ENCODE peak calls at places on chromosomes 13 and 19, in seven cellular contexts. K, W, D, E, Y, B and T are unnamed samples.

GRCh38 chr13:65940720-65941119 is 1289.4 kb downstream of the PCDH9 start:
- DNase-seq in W (no peak), K (no peak), Y (no peak), D (no peak), B (no peak), E (no peak), T (no peak)

GRCh38 chr19:7427944-7428343 is 60.9 kb downstream of the PEX11G start:
- DNase-seq in D (no peak), Y (no peak), B (no peak), E (peak), K (no peak), W (no peak), T (no peak)

GRCh38 chr19:13044160-13044853 is 49.0 kb downstream of the NFIX start:
- DNase-seq in K (no peak), Y (no peak), B (no peak), W (no peak), D (peak), E (peak), T (peak)

GRCh38 chr13:43546260-43546659 is 240.5 kb downstream of the ENOX1 start:
- DNase-seq in E (no peak), W (no peak), Y (no peak), D (no peak), K (no peak), B (peak), T (no peak)

GRCh38 chr13:74288361-74288911 is 154.2 kb upstream of the KLF12 start:
- DNase-seq in W (peak), D (peak), Y (peak), B (peak), K (no peak), E (no peak), T (no peak)

GRCh38 chr13:75505966-75506365 is 24.0 kb upstream of the TBC1D4 start:
- DNase-seq in B (no peak), E (no peak), D (no peak), Y (no peak), W (no peak), K (no peak), T (no peak)

GRCh38 chr13:109608503-109608902 is 177.9 kb downstream of the IRS2 start:
- DNase-seq in B (no peak), W (no peak), K (no peak), E (no peak), D (no peak), Y (no peak), T (no peak)

GRCh38 chr13:80386592-80386991 is 45.7 kb upstream of the SPRY2 start:
- DNase-seq in E (no peak), D (no peak), B (peak), Y (no peak), W (no peak), K (no peak), T (no peak)

GRCh38 chr13:107113387-107113786 is 545.5 kb upstream of the ARGLU1 start:
- DNase-seq in Y (no peak), B (no peak), K (no peak), D (no peak), W (no peak), E (no peak), T (no peak)

GRCh38 chr13:24741016-24741662 is 22.8 kb upstream of the RNF17 start:
- DNase-seq in E (no peak), B (no peak), K (no peak), D (no peak), W (peak), Y (no peak), T (no peak)

GRCh38 chr19:1223018-1223855 is 14.6 kb downstream of the CBARP start:
- DNase-seq in K (no peak), W (peak), B (no peak), Y (no peak), D (no peak), E (peak), T (no peak)

GRCh38 chr19:42313096-42313839 is at the start of gene TMEM145:
- DNase-seq in Y (peak), D (peak), W (peak), E (peak), B (peak), K (peak), T (no peak)

GRCh38 chr19:16371540-16371986 is 46.9 kb downstream of the KLF2 start:
- DNase-seq in Y (peak), W (no peak), E (no peak), B (no peak), D (no peak), K (no peak), T (peak)

GRCh38 chr19:8512115-8512967 is 1.6 kb downstream of the ZNF414 start:
- DNase-seq in B (no peak), D (peak), K (peak), Y (no peak), E (no peak), W (peak), T (no peak)

GRCh38 chr19:5326986-5327623 is 13.5 kb downstream of the PTPRS start:
- DNase-seq in D (no peak), E (no peak), B (no peak), Y (no peak), W (peak), K (no peak), T (no peak)

GRCh38 chr13:27170221-27170520 is 1.4 kb downstream of the USP12 start:
- DNase-seq in K (no peak), Y (no peak), B (no peak), W (no peak), D (peak), E (peak), T (no peak)

GRCh38 chr19:7736148-7736547 is 4.2 kb upstream of the CLEC4G start:
- DNase-seq in W (no peak), Y (no peak), B (no peak), K (no peak), E (no peak), D (no peak), T (no peak)

GRCh38 chr13:44274838-44275237 is 98.8 kb upstream of the SERP2 start:
- DNase-seq in W (no peak), E (peak), B (no peak), K (no peak), D (no peak), Y (no peak), T (peak)

GRCh38 chr13:90890435-90890834 is 457.1 kb upstream of the MIR17HG start:
- DNase-seq in D (no peak), Y (no peak), E (no peak), K (no peak), B (no peak), W (no peak), T (no peak)

GRCh38 chr19:54424201-54424600 is 8.9 kb downstream of the TTYH1 start:
- DNase-seq in D (no peak), E (no peak), B (no peak), K (no peak), W (no peak), Y (no peak), T (no peak)

GRCh38 chr19:16777811-16778210 is 51.4 kb upstream of the SIN3B start:
- DNase-seq in D (no peak), K (no peak), W (no peak), Y (no peak), E (no peak), B (no peak), T (no peak)

GRCh38 chr13:46655727-46656180 is 102.8 kb downstream of the LRCH1 start:
- DNase-seq in Y (peak), W (no peak), E (no peak), K (no peak), D (peak), B (peak), T (no peak)

GRCh38 chr19:35751839-35752745 is 3.7 kb downstream of the LIN37 start:
- DNase-seq in Y (no peak), E (no peak), D (no peak), K (no peak), W (no peak), B (no peak), T (no peak)

GRCh38 chr19:50368649-50369570 is 3.5 kb upstream of the NAPSA start:
- DNase-seq in D (peak), W (peak), K (peak), E (peak), B (peak), Y (peak), T (peak)
- TF ChIP-seq CTCF in D (peak), W (peak), K (peak), E (peak), B (peak), Y (peak), T (peak)

GRCh38 chr13:114032121-114032799 is 58.4 kb upstream of the C13orf46 start:
- DNase-seq in Y (no peak), K (no peak), E (peak), D (no peak), W (no peak), B (peak), T (no peak)
- H3K27ac ChIP-seq in Y (peak), K (no peak), E (peak), D (no peak), W (peak), B (peak), T (no peak)

DNA sequence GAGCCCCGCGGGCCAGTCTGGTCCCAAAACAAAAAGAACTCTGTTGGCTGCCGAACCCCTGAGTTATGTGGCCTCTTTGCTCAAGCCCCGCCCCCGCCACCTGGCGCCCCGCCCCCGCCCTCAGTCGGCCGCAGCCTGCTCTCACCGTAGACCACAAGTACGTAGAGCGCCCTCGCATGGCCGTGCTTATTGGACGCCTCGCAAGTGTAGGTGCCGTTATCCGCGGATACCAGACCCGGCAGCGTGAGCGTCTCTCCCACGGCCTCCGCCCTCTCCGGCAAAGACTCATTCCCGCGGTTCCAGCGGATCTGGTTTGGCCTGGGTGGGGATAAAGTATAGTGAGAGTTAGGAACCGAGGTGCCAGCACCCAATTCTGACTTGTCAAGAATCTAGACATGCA is 5.5 kb upstream of the ZNF428 start:
- DNase-seq in E (peak), K (no peak), W (peak), B (no peak), D (no peak), Y (peak), T (peak)
- TF ChIP-seq CTCF in E (no peak), K (no peak), W (peak), B (no peak), D (peak), Y (no peak), T (peak)

GRCh38 chr13:63586467-63586866 is 2170.8 kb upstream of the PCDH20 start:
- DNase-seq in Y (no peak), W (no peak), K (no peak), D (no peak), B (no peak), E (no peak), T (no peak)
- H3K27ac ChIP-seq in Y (no peak), W (no peak), K (no peak), D (no peak), B (no peak), E (no peak), T (no peak)

DNA sequence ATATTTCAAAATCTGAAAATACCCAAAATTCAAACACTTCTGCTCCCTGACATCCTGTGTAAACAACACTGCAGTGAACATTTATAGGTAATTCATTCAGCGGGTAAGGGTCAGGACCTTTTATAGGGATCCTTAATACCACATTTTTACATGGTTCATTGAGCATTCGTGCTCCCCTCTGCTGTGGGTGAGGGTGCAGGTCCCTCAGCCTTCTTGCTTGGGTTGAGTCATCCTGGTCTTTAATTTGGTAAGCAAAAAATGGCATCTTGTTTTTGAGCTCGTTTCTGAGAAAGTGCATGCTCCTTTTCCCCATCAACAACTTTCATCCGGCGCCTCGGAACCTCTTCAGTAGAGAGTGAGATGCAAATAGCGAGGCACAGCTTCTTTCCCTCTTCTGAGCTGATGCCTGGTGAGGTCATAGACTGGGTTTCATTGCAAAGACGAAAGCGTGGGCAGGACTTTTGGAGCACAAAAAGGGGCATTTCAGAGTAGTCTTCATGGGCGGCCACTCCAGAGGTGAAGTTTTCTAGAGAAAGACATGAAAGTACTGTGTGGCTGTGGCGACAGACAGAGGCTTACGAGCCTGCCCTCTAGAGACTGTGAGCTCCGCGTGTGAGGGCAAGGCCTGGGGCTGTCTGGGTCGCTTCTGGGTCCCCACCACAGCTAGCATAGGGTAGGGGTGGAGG is 44.5 kb downstream of the BBC3 start:
- DNase-seq in B (no peak), E (no peak), W (no peak), D (no peak), Y (no peak), K (no peak), T (peak)
- TF ChIP-seq CTCF in B (no peak), E (no peak), W (no peak), D (no peak), Y (no peak), K (no peak), T (no peak)

DNA sequence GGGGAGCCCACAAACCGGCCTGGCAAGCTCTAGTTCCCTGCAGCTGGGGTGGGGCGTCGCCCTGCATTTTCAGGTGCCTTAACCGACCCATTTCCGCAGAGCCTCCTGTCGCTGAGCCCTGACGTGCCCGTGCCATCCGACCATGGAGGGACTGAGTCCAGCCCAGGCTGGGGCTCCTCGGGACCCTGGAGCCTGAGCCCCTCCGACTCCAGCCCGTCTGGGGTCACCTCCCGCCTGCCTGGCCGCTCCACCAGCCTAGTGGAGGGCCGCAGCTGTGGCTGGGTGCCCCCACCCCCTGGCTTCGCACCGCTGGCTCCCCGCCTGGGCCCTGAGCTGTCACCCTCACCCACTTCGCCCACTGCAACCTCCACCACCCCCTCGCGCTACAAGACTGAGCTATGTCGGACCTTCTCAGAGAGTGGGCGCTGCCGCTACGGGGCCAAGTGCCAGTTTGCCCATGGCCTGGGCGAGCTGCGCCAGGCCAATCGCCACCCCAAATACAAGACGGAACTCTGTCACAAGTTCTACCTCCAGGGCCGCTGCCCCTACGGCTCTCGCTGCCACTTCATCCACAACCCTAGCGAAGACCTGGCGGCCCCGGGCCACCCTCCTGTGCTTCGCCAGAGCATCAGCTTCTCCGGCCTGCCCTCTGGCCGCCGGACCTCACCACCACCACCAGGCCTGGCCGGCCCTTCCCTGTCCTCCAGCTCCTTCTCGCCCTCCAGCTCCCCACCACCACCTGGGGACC is 1.2 kb downstream of the ZFP36 start:
- DNase-seq in B (no peak), W (peak), Y (peak), K (no peak), E (no peak), D (peak), T (peak)
- H3K27ac ChIP-seq in B (peak), W (no peak), Y (peak), K (peak), E (peak), D (peak), T (peak)

GRCh38 chr19:40808497-40808896 is 9.5 kb downstream of the EGLN2 start:
- DNase-seq in Y (no peak), W (no peak), B (no peak), E (no peak), K (no peak), D (no peak), T (no peak)

GRCh38 chr19:40806385-40807146 is 7.6 kb downstream of the EGLN2 start:
- DNase-seq in Y (peak), K (peak), E (peak), W (peak), B (peak), D (peak), T (peak)

GRCh38 chr19:40805258-40805868 is 6.4 kb downstream of the EGLN2 start:
- DNase-seq in E (no peak), W (no peak), D (no peak), K (no peak), B (no peak), Y (peak), T (peak)

GRCh38 chr19:40808021-40808325 is 9.0 kb downstream of the EGLN2 start:
- DNase-seq in K (no peak), W (no peak), B (no peak), Y (no peak), D (no peak), E (no peak), T (no peak)

DNA sequence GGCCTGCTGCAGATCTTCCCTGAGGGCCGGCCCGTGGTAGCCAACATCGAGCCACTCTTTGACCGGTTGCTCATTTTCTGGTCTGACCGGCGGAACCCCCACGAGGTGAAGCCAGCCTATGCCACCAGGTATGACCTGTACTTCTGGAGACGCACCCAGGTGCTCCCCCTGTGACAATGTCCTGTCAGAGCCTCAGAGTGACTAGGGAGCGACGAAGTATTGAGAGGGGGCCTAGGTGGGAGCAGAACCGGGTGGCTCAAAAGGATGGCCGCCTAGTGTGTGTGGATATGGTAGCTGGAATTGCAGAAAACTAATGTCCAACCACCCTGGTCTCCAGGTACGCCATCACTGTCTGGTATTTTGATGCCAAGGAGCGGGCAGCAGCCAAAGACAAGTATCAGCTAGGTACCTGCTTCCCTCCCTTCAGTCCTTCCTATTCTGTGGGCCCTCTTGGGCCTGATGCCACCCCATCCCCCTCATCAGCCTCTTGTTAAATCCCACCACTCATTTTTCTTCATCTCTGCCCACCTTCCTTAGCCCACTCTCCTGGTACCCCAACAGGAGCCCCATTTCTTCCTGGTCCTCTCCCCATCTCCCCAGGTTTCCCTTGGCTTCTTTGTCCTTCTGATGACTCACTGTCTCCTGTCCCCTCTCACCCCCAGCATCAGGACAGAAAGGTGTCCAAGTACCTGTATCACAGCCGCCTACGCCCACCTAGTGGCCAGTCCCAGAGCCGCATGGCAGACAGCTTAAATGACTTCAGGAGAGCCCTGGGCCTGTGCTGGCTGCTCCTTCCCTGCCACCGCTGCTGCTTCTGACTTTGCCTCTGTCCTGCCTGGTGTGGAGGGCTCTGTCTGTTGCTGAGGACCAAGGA is 8.4 kb downstream of the EGLN2 start:
- DNase-seq in Y (no peak), K (peak), W (peak), B (no peak), E (no peak), D (no peak), T (no peak)
- TF ChIP-seq CTCF in Y (no peak), K (peak), W (peak), B (peak), E (peak), D (peak), T (peak)